ENCODE peak calls at places on chromosomes 13 and 19, in five cellular contexts. M, Q, T, V and Y are unnamed samples.

GRCh38 chr13:30033681-30034447 is 183.4 kb upstream of the UBL3 start:
- DNase-seq in T (peak; percentile 82), M (no peak), Q (no peak), V (peak; percentile 97), Y (no peak)

GRCh38 chr19:710767-711166 is 2.0 kb downstream of the PALM start:
- DNase-seq in M (no peak), Q (no peak), V (peak; percentile 51), T (no peak), Y (no peak)

GRCh38 chr13:30577381-30577780 is 40.3 kb upstream of the USPL1 start:
- DNase-seq in T (peak; percentile 59), V (peak; percentile 97), M (peak; percentile 22), Q (no peak), Y (peak; percentile 42)

GRCh38 chr19:40662925-40663711 is 27.3 kb downstream of the NUMBL start:
- DNase-seq in T (peak; percentile 79), Q (peak; percentile 94), M (peak; percentile 93), V (peak; percentile 70), Y (peak; percentile 85)

GRCh38 chr13:90545070-90545840 is 802.2 kb upstream of the MIR17HG start:
- DNase-seq in V (no peak), M (no peak), Q (no peak), T (no peak), Y (no peak)

GRCh38 chr13:51793570-51794273 is 10.2 kb downstream of the DHRS12 start:
- DNase-seq in M (no peak), T (peak; percentile 39), Q (no peak), V (peak; percentile 88), Y (no peak)

GRCh38 chr13:104984296-104984818 is 1551.1 kb downstream of the EFNB2 start:
- DNase-seq in M (peak; percentile 24), Q (no peak), V (peak; percentile 71), T (no peak), Y (peak; percentile 0)

GRCh38 chr13:30982506-30982905 is 50.0 kb downstream of the TEX26 start:
- DNase-seq in T (no peak), V (no peak), Q (no peak), M (no peak), Y (no peak)

GRCh38 chr13:110546933-110547332 is 14.6 kb downstream of the RAB20 start:
- DNase-seq in M (peak; percentile 76), T (peak; percentile 57), Q (peak; percentile 80), V (peak; percentile 94), Y (no peak)

GRCh38 chr13:31063734-31064133 is 98.0 kb downstream of the HSPH1 start:
- DNase-seq in T (no peak), M (no peak), Q (no peak), V (no peak), Y (no peak)

GRCh38 chr13:71030789-71031188 is 836.2 kb downstream of the DACH1 start:
- DNase-seq in V (no peak), Q (no peak), T (no peak), M (no peak), Y (no peak)

GRCh38 chr19:4692275-4693077 is 22.3 kb upstream of the MYDGF start:
- DNase-seq in Q (peak; percentile 61), T (no peak), V (no peak), M (no peak), Y (no peak)

GRCh38 chr13:42733046-42733445 is 48.3 kb upstream of the FAM216B start:
- DNase-seq in V (no peak), T (no peak), Q (no peak), M (no peak), Y (no peak)

GRCh38 chr19:55248704-55249103 is 10.1 kb downstream of the PPP6R1 start:
- DNase-seq in Q (no peak), V (no peak), M (no peak), T (no peak), Y (no peak)

GRCh38 chr13:51396352-51396751 is 56.5 kb downstream of the INTS6 start:
- DNase-seq in Q (no peak), M (no peak), V (no peak), T (no peak), Y (no peak)

GRCh38 chr13:111947026-111947810 is 119.7 kb upstream of the SOX1 start:
- DNase-seq in M (no peak), Q (no peak), V (no peak), T (no peak), Y (no peak)

GRCh38 chr19:11286312-11286974 is 9.5 kb upstream of the TSPAN16 start:
- DNase-seq in V (peak; percentile 39), T (peak; percentile 11), M (no peak), Q (no peak), Y (no peak)

GRCh38 chr13:23743717-23744116 is 145.5 kb downstream of the MIPEP start:
- DNase-seq in V (no peak), M (no peak), Q (no peak), T (no peak), Y (no peak)

GRCh38 chr19:54231077-54231931 is 8.5 kb upstream of the LILRB3 start:
- DNase-seq in T (peak; percentile 38), V (peak; percentile 31), M (peak; percentile 87), Q (peak; percentile 86), Y (peak; percentile 77)

GRCh38 chr13:62371737-62372136 is 956.1 kb upstream of the PCDH20 start:
- DNase-seq in Q (no peak), T (no peak), V (no peak), M (no peak), Y (no peak)

GRCh38 chr19:44552324-44552723 is 22.8 kb upstream of the CEACAM20 start:
- DNase-seq in T (no peak), M (no peak), Q (no peak), V (no peak), Y (no peak)

GRCh38 chr19:33406521-33407139 is 33.1 kb downstream of the CEBPG start:
- DNase-seq in Q (peak; percentile 81), M (peak; percentile 68), T (no peak), V (no peak), Y (peak; percentile 58)

DNA sequence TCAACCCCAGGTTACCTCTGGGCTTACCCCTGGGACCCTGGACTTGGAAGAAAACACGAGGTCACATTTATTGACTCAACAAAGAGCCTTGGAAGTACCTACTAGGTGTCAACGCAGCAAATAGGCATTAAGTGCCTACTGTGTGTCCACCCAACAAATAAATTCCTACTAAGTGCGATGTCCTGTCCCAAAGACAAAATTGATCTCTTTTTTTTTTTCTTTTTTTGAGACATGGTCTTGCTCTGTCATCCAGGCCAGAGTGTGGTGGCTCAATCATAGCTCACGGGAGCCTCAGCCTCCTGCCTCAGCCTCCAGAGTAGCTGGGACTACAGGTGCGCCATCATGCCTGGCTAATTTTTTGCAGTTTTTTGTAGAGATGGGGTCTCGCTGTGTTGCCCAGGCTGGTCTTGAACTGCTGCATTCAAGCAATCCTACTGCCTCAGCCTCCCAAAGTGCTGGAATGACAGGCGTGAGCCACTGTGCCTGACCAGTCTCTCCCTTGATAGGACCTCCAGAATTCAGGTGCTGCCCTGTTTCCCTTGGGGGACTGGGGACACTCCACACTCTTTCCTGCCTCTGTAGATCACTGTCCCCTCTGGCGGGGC is 595 bp upstream of the S1PR2 start:
- DNase-seq in V (no peak), Q (no peak), T (no peak), M (no peak), Y (no peak)
- H3K27ac ChIP-seq in V (no peak overlapping the region), Q (peak overlapping the region; percentile 72), T (no peak overlapping the region), M (no peak overlapping the region), Y (peak overlapping the region; percentile 95)

GRCh38 chr19:14073232-14073924 is 792 bp downstream of the MISP3 start:
- DNase-seq in T (no peak), Q (peak; percentile 86), V (peak; percentile 77), M (peak; percentile 83), Y (peak; percentile 65)
- H3K27ac ChIP-seq in T (no peak overlapping the region), Q (peak overlapping the region; percentile 88), V (no peak overlapping the region), M (peak overlapping the region; percentile 78), Y (peak overlapping the region; percentile 63)

GRCh38 chr19:48495391-48495790 is 16.2 kb downstream of the LMTK3 start:
- DNase-seq in V (no peak), M (no peak), Q (no peak), T (no peak), Y (no peak)

GRCh38 chr19:48490980-48491792 is 20.4 kb downstream of the LMTK3 start:
- DNase-seq in Q (no peak), V (no peak), M (no peak), T (no peak), Y (peak; percentile 51)

GRCh38 chr19:48491793-48492123 is 19.9 kb downstream of the LMTK3 start:
- DNase-seq in T (no peak), V (no peak), Q (no peak), M (no peak), Y (no peak)

GRCh38 chr19:48493718-48494515 is 17.7 kb downstream of the LMTK3 start:
- DNase-seq in T (no peak), Q (no peak), V (no peak), M (no peak), Y (no peak)

DNA sequence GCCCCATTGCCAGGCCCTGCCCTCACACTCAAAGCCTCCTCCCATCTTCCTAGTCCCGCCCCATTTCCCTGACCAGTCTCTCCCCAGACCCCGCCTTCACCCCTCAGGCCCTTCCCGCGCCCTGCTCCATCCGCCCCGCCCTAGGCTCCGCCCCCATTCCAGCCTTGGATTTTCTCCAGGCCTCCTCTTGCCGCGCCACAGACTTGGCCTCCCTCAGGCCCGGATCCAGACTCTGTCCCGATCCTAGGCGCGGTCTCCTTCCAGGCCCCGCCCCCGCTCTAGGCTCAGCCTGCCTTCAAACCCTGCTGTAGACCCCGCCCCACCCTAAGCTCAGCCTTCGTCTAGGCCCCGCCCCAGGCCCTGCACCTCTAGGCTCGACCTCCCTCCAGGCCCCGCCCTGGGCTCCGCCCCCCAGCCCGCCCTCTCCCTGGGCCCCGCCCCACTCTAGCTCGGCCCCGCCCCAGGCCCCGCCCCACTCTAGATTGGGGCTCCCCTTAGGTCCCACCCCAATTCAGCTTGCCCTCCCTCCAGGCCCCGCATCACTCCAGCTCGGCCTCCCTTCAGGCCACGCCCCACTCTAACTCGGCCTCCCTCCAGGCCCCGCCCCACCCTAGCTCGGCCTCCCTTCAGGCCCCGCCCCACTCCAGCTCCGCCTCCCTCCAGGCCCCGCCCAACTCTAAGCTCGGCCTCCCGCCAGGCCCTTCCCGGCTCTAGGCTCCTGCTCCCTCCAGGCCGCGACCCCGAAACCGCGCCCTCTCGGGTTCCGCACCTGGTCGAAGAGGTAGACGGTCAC is 18.5 kb downstream of the LMTK3 start:
- DNase-seq in Q (peak; percentile 96), M (peak; percentile 91), V (peak; percentile 83), T (peak; percentile 91), Y (peak; percentile 79)
- H3K27ac ChIP-seq in Q (peak overlapping the region; percentile 56), M (peak overlapping the region; percentile 53), V (no peak overlapping the region), T (peak overlapping the region; percentile 31), Y (no peak overlapping the region)

GRCh38 chr19:23075031-23075733 is 41.6 kb upstream of the ZNF730 start:
- DNase-seq in V (peak; percentile 70), Q (no peak), T (peak; percentile 41), M (peak; percentile 45), Y (no peak)
- H3K27ac ChIP-seq in V (peak overlapping the region; percentile 75), Q (no peak overlapping the region), T (peak overlapping the region; percentile 57), M (no peak overlapping the region), Y (no peak overlapping the region)

GRCh38 chr19:46132508-46133100 is 8.1 kb upstream of the IGFL3 start:
- DNase-seq in V (no peak), M (no peak), T (no peak), Q (no peak), Y (no peak)
- H3K27ac ChIP-seq in V (peak overlapping the region; percentile 95), M (no peak overlapping the region), T (peak overlapping the region; percentile 93), Q (peak overlapping the region; percentile 66), Y (no peak overlapping the region)

DNA sequence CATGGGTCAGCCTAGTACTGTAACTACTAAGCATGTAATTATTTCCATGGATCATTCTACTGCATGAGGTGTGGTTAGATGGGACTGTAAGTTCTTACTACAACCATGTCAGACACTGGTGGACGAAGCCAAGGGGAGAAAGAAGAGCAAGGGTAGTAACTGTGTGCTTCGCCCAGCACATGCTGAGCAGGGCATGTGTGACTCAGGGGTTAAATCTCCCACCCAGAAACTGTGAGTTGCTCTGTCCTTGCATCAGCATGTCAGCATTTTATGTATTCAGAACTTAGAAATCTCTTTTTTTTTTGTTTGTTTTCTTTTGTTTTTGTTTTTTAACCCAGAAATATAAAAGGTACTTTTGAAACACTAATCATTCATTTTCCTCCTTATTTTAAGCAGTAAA is 436.6 kb upstream of the KLF12 start:
- DNase-seq in Q (no peak), T (peak; percentile 10), M (no peak), V (peak; percentile 11), Y (no peak)
- H3K27ac ChIP-seq in Q (no peak overlapping the region), T (no peak overlapping the region), M (no peak overlapping the region), V (no peak overlapping the region), Y (no peak overlapping the region)